ENCODE peak calls at places on chromosome 1, in six cellular contexts. Z is brain microvascular endothelial cell, E is pancreas, V is ascending aorta, A is coronary artery, Q is tibial artery. L is an unnamed sample.

GRCh38 chr1:117928881-117929339 is 511 bp downstream of the GDAP2 start:
- DNase-seq in Z (peak; percentile 55), E (peak; percentile 54), V (peak; percentile 78), A (peak; percentile 79), Q (peak; percentile 57), L (no peak)

GRCh38 chr1:33165209-33165608 is 16.6 kb downstream of the TRIM62 start:
- DNase-seq in Z (no peak), E (no peak), V (no peak), A (no peak), Q (no peak), L (no peak)

GRCh38 chr1:216183007-216183406 is 240.2 kb downstream of the USH2A start:
- DNase-seq in Z (peak; percentile 23), E (no peak), V (no peak), A (no peak), Q (no peak), L (no peak)

GRCh38 chr1:247409869-247410544 is 6.0 kb upstream of the NLRP3 start:
- DNase-seq in Z (no peak), E (no peak), V (no peak), A (no peak), Q (no peak), L (no peak)

GRCh38 chr1:185645201-185645640 is 89.0 kb upstream of the HMCN1 start:
- DNase-seq in Z (peak; percentile 6), E (no peak), V (no peak), A (no peak), Q (no peak), L (peak; percentile 34)

GRCh38 chr1:29240400-29240837 is 4.1 kb downstream of the PTPRU start:
- DNase-seq in Z (no peak), E (no peak), V (no peak), A (no peak), Q (no peak), L (no peak)

GRCh38 chr1:231040019-231040799 is at the start of gene FAM89A:
- DNase-seq in Z (no peak), E (peak; percentile 81), V (peak; percentile 73), A (no peak), Q (peak; percentile 35), L (no peak)

GRCh38 chr1:170241266-170241851 is 95.6 kb downstream of the NTMT2 start:
- DNase-seq in Z (no peak), E (no peak), V (no peak), A (no peak), Q (no peak), L (no peak)

GRCh38 chr1:27339213-27339612 is 2.6 kb upstream of the SYTL1 start:
- DNase-seq in Z (no peak), E (peak; percentile 4), V (no peak), A (no peak), Q (no peak), L (no peak)

GRCh38 chr1:91098299-91098901 is 76.6 kb upstream of the ZNF644 start:
- DNase-seq in Z (no peak), E (no peak), V (no peak), A (no peak), Q (no peak), L (no peak)

DNA sequence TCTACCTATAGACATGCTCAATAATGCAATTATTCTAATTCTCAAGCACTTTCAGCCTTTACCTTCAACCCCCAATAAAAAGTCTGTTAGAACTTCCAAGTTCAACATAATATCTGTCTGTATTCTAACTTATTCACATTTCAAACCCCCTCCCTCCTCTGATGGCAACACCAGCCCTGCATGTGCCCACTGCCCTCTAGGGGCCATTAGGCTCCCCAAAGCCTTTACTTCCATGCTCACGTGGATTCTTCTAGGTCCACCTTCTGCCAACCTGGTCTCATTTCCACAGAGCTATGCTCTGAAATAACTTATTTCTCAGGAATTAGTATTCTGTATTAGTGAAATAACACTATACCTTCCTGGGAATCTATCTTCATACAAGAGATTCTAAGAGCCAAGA is 22.2 kb upstream of the KPRP start:
- DNase-seq in Z (no peak), E (no peak), V (no peak), A (no peak), Q (no peak), L (no peak)
- TF ChIP-seq CTCF in Z (peak; percentile 40), E (no peak), V (no peak), A (no peak), Q (no peak), L (no peak)

DNA sequence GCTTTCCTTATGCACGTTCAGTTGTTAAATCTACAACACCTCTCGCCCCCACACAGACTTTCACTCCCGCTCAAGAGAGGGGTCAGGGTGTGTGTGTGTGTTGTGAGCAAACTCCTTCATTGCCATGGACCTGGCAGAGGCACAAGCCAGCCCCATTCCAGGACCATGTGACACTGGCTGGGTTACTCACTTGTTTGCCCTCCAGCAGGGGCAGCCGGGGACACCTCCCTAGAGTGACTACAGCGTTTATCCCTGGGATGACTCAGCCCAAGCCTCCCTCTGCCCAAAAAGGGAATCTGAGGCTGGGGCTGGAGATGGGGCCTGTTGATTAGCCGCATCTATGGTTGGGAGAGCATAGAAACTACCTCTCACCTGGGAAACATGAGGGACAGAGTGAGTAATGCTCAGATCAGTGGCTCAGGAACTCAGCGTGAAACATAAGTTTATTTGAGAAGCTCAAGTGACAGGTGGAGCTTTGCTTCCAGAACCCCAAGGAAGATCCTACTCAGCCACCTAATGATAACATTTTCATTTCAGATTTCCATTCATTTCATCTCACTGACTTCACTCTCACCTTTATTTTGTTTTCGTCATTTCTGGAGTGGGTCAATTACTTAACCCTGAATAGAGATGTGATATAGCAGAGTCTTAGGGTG is 145.3 kb upstream of the DUSP10 start:
- DNase-seq in Z (peak; percentile 78), E (peak; percentile 80), V (peak; percentile 74), A (no peak), Q (peak; percentile 74), L (peak; percentile 68)
- H3K4me3 ChIP-seq in Z (no peak overlapping the region), E (no peak overlapping the region), V (no peak overlapping the region), A (no peak overlapping the region), Q (no peak overlapping the region), L (no peak overlapping the region)

GRCh38 chr1:53821380-53821779 is 16.7 kb downstream of the NDC1 start:
- DNase-seq in Z (no peak), E (no peak), V (no peak), A (no peak), Q (no peak), L (no peak)
- TF ChIP-seq CTCF in Z (peak; percentile 38), E (no peak), V (no peak), A (no peak), Q (no peak), L (no peak)

GRCh38 chr1:156106624-156107488 is 7.7 kb upstream of the LMNA start:
- DNase-seq in Z (no peak), E (peak; percentile 62), V (peak; percentile 80), A (no peak), Q (no peak), L (no peak)
- H3K4me3 ChIP-seq in Z (peak overlapping the region; percentile 30), E (peak overlapping the region; percentile 22), V (peak overlapping the region; percentile 39), A (peak overlapping the region; percentile 60), Q (peak overlapping the region; percentile 53), L (no peak overlapping the region)

DNA sequence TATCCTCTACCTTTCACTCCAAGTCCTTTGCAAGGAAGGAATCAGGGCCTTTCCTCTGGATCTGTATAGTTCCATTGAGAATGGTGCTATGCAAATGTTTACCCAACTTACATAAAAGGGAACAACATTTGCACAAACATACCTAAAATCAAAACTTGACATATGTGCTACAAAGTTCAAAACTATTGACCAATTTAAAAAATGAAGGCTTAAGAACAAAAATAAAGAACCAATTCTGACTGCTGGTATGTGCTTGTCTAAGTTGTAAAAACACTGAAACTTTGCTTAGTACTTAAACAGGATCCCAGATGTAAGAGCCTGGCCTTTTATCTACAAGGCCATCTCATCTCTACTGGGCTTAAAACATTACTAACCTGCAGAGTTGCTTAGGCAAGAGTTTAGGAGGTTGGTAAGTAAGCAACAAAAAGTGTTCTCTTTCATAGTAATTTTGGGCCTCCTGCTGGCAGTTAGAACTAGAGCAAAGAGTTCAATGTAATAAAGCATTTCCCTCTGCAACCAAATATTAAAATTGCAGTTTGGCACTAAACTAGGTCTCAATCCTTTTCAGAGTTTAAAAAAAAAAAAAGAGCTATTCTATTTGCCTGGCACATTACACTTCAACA is 2.0 kb downstream of the SCMH1 start:
- DNase-seq in Z (peak; percentile 28), E (no peak), V (no peak), A (no peak), Q (no peak), L (peak; percentile 57)
- TF ChIP-seq CTCF in Z (peak; percentile 45), E (no peak), V (peak; percentile 37), A (no peak), Q (peak; percentile 45), L (peak; percentile 48)

GRCh38 chr1:24412408-24412807 is 1.2 kb downstream of the STPG1 start:
- DNase-seq in Z (no peak), E (no peak), V (no peak), A (no peak), Q (no peak), L (no peak)
- H3K4me3 ChIP-seq in Z (peak overlapping the region; percentile 7), E (peak overlapping the region; percentile 79), V (no peak overlapping the region), A (no peak overlapping the region), Q (no peak overlapping the region), L (no peak overlapping the region)

DNA sequence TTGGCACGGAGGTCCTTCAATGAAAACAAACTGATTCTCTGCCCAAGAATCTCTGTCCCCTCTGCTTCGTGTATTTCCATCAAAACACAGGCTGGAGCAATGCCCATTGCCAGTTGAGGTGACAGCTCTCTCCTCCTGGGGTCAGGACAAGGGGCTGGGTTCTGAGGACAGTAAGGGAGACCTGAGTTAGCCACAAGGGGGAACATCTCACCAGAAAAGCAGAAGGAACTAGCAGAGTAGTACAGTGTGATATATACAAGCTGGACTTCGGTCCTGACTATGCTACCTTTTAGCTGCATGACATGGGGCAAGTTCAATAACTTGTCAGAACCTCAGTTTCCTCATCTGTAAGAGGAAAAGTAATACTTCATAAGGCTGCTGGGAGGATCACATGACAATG is 50.3 kb downstream of the SYT2 start:
- DNase-seq in Z (no peak), E (no peak), V (no peak), A (no peak), Q (no peak), L (no peak)
- TF ChIP-seq CTCF in Z (peak; percentile 10), E (no peak), V (no peak), A (no peak), Q (no peak), L (no peak)

GRCh38 chr1:178328728-178329127 is 168.0 kb downstream of the CLEC20A start:
- DNase-seq in Z (no peak), E (no peak), V (no peak), A (no peak), Q (no peak), L (no peak)

GRCh38 chr1:178324003-178324402 is 172.8 kb downstream of the CLEC20A start:
- DNase-seq in Z (no peak), E (no peak), V (no peak), A (no peak), Q (no peak), L (no peak)

GRCh38 chr1:178323067-178323466 is 173.7 kb downstream of the CLEC20A start:
- DNase-seq in Z (no peak), E (no peak), V (no peak), A (no peak), Q (no peak), L (no peak)
- H3K4me3 ChIP-seq in Z (no peak overlapping the region), E (no peak overlapping the region), V (no peak overlapping the region), A (no peak overlapping the region), Q (no peak overlapping the region), L (no peak overlapping the region)

GRCh38 chr1:200090252-200091159 is 63.0 kb downstream of the NR5A2 start:
- DNase-seq in Z (peak; percentile 4), E (no peak), V (no peak), A (no peak), Q (no peak), L (no peak)
- TF ChIP-seq CTCF in Z (peak; percentile 45), E (no peak), V (no peak), A (no peak), Q (no peak), L (peak; percentile 16)